ENCODE peak calls at places on chromosomes 1 and 21, in five cellular contexts. E, H, B, R and O are unnamed samples.
A peak's percentile ranks its signal among the peaks of the same experiment; 100 is the strongest.

GRCh38 chr1:20358761-20359263 is 68.1 kb downstream of the VWA5B1 start:
- DNase-seq in E (no peak), H (peak; percentile 90), B (no peak), R (no peak), O (no peak)

GRCh38 chr1:38154089-38154470 is 107.5 kb upstream of the POU3F1 start:
- DNase-seq in E (no peak), H (no peak), B (no peak), R (no peak), O (no peak)

GRCh38 chr1:161367684-161368398 is at the start of gene CFAP126:
- DNase-seq in E (no peak), H (peak; percentile 38), B (peak; percentile 80), R (peak; percentile 81), O (peak; percentile 74)

GRCh38 chr1:89897347-89898133 is 76.7 kb downstream of the LRRC8D start:
- DNase-seq in E (no peak), H (no peak), B (no peak), R (no peak), O (no peak)

GRCh38 chr1:202049129-202049528 is 38.7 kb downstream of the ELF3 start:
- DNase-seq in E (no peak), H (peak; percentile 76), B (no peak), R (no peak), O (no peak)

GRCh38 chr1:22131875-22132486 is 10.9 kb downstream of the WNT4 start:
- DNase-seq in E (no peak), H (peak; percentile 61), B (no peak), R (peak; percentile 37), O (no peak)

GRCh38 chr1:53376041-53376461 is 48.2 kb upstream of the LRP8 start:
- DNase-seq in E (peak; percentile 50), H (no peak), B (no peak), R (no peak), O (no peak)

GRCh38 chr21:35222541-35222941 is 173.4 kb upstream of the RUNX1 start:
- DNase-seq in E (no peak), H (no peak), B (no peak), R (peak; percentile 40), O (no peak)

GRCh38 chr21:42515708-42516502 is 2.3 kb downstream of the SLC37A1 start:
- DNase-seq in E (no peak), H (peak; percentile 78), B (peak; percentile 61), R (no peak), O (peak; percentile 48)

GRCh38 chr1:20037877-20038276 is 32.1 kb upstream of the PLA2G5 start:
- DNase-seq in E (no peak), H (no peak), B (no peak), R (no peak), O (no peak)

GRCh38 chr1:115258302-115258866 is 79.7 kb downstream of the NGF start:
- DNase-seq in E (no peak), H (no peak), B (no peak), R (no peak), O (no peak)

DNA sequence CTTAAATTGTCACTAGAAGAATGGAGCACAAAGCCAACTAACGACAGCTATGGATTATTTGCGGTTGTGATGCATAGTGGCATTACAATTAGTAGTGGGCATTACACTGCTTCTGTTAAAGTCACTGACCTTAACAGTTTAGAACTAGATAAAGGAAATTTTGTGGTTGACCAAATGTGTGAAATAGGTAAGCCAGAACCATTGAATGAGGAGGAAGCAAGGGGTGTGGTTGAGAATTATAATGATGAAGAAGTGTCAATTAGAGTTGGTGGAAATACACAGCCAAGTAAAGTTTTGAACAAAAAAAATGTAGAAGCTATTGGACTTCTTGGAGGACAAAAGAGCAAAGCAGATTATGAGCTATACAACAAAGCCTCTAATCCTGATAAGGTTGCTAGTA is 13.5 kb downstream of the USP1 start:
- DNase-seq in E (no peak), H (no peak), B (no peak), R (no peak), O (no peak)
- H3K27ac ChIP-seq in E (no peak overlapping the region), H (no peak overlapping the region), B (no peak overlapping the region), R (no peak overlapping the region), O (no peak overlapping the region)

GRCh38 chr21:26837539-26837938 is 7.7 kb downstream of the ADAMTS1 start:
- DNase-seq in E (no peak), H (no peak), B (no peak), R (no peak), O (no peak)
- H3K27ac ChIP-seq in E (no peak overlapping the region), H (no peak overlapping the region), B (no peak overlapping the region), R (no peak overlapping the region), O (no peak overlapping the region)

DNA sequence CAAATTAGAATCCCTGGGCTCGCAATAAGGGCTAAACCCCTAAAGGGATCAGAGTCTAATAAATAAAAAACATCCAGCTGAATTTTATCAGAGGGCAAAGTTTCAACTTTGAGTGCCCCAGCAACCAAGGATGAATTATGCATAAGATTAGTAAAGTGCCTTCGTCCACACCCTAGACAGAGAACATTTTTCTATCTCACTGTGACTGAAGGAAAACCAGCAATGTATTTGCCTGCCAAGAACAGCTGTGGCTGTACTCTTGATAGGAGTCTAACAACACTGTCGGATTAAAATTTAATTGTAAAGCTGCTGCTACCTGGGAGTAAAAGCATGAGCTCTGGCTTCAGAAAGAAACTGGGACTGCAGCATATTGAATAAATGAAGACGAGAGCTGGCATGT is 23.3 kb downstream of the WNT2B start:
- DNase-seq in E (no peak), H (no peak), B (no peak), R (no peak), O (no peak)
- H3K27ac ChIP-seq in E (no peak overlapping the region), H (no peak overlapping the region), B (no peak overlapping the region), R (no peak overlapping the region), O (no peak overlapping the region)

GRCh38 chr1:169105434-169106094 is 926 bp upstream of the ATP1B1 start:
- DNase-seq in E (peak; percentile 81), H (peak; percentile 94), B (peak; percentile 80), R (peak; percentile 37), O (peak; percentile 87)
- H3K27ac ChIP-seq in E (peak overlapping the region; percentile 67), H (peak overlapping the region; percentile 92), B (peak overlapping the region; percentile 91), R (peak overlapping the region; percentile 26), O (peak overlapping the region; percentile 97)

DNA sequence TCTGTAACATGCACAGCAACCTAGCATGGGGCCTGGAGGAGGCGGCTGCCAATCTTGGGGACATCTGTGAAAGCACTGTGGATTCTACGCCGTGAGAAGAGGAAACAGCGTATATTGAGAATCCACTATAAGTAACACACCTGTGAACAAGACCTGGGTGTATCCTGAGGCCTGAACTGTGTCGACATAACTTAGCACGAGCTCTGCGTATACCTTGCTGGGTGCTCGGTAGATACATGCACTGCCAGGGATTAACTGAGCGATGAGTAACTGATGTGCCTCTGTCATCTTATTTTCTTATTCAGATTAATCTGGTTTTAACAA is 58.6 kb downstream of the DDX20 start:
- DNase-seq in E (no peak), H (no peak), B (no peak), R (no peak), O (no peak)
- H3K27ac ChIP-seq in E (no peak overlapping the region), H (no peak overlapping the region), B (no peak overlapping the region), R (no peak overlapping the region), O (no peak overlapping the region)

GRCh38 chr1:33974147-33974546 is 110.3 kb downstream of the HMGB4 start:
- DNase-seq in E (peak; percentile 66), H (no peak), B (no peak), R (no peak), O (no peak)
- H3K27ac ChIP-seq in E (no peak overlapping the region), H (no peak overlapping the region), B (no peak overlapping the region), R (no peak overlapping the region), O (no peak overlapping the region)